ENCODE peak calls at places on chromosomes 5 and 9, in seven cellular contexts. A is GM04503; J is cerebellum; W is astrocyte of the spinal cord; P is stimulated activated CD8-positive, alpha-beta memory T cell treated with anti-CD3 and anti-CD28 coated beads, Interleukin-15, amount 100 ng/mL, for 1 hour; U is activated CD8-positive, alpha-beta memory T cell treated with anti-CD3 and anti-CD28 coated beads for 1 hour; S is fibroblast of the conjunctiva. F is an unnamed sample.

GRCh38 chr5:141338538-141339306 is at the start of gene PCDHGA2:
- DNase-seq in A (peak; percentile 37), J (no peak), W (peak; percentile 67), P (no peak), U (no peak), S (peak; percentile 23), F (no peak)

GRCh38 chr9:108876425-108876824 is 14.4 kb downstream of the ACTL7A start:
- DNase-seq in A (no peak), J (no peak), W (no peak), P (no peak), U (no peak), S (no peak), F (no peak)

GRCh38 chr9:73154271-73154670 is 2.6 kb downstream of the ANXA1 start:
- DNase-seq in A (no peak), J (no peak), W (no peak), P (no peak), U (no peak), S (no peak), F (no peak)

GRCh38 chr9:124707667-124708066 is 63.4 kb downstream of the NR6A1 start:
- DNase-seq in A (no peak), J (no peak), W (no peak), P (no peak), U (no peak), S (no peak), F (no peak)

GRCh38 chr9:71519098-71519497 is 249.2 kb downstream of the CEMIP2 start:
- DNase-seq in A (no peak), J (no peak), W (no peak), P (no peak), U (no peak), S (no peak), F (no peak)

GRCh38 chr9:133938670-133939258 is 53.4 kb downstream of the VAV2 start:
- DNase-seq in A (no peak), J (no peak), W (no peak), P (no peak), U (no peak), S (no peak), F (no peak)

GRCh38 chr5:39219433-39219832 is at the start of gene FYB1:
- DNase-seq in A (peak; percentile 3), J (no peak), W (no peak), P (no peak), U (no peak), S (no peak), F (no peak)

GRCh38 chr9:3887121-3887797 is 361.5 kb upstream of the RFX3 start:
- DNase-seq in A (no peak), J (no peak), W (no peak), P (no peak), U (no peak), S (no peak), F (no peak)

GRCh38 chr9:81537964-81538363 is 151.4 kb downstream of the TLE1 start:
- DNase-seq in A (no peak), J (no peak), W (peak; percentile 45), P (no peak), U (no peak), S (no peak), F (no peak)

GRCh38 chr9:91972711-91973110 is 22.7 kb upstream of the ROR2 start:
- DNase-seq in A (no peak), J (no peak), W (no peak), P (no peak), U (no peak), S (no peak), F (no peak)

GRCh38 chr5:14199902-14200301 is 56.8 kb downstream of the TRIO start:
- DNase-seq in A (no peak), J (no peak), W (no peak), P (no peak), U (no peak), S (no peak), F (no peak)

F was measured in central memory CD8-positive, alpha-beta T cell.